ENCODE peak calls at places on chromosomes 3 and 15, in four cellular contexts. L is CD4-positive, alpha-beta memory T cell; Z is Panc1; Y is SJSA1. M is an unnamed sample. For H3K9me3, the result is how much of the 10 kb centered on the place peaks cover.

GRCh38 chr3:2968475-2968874 is 141.7 kb downstream of the IL5RA start:
- DNase-seq in L (no peak), Z (no peak), Y (no peak), M (no peak)

GRCh38 chr3:134104031-134104430 is 74.3 kb upstream of the SLCO2A1 start:
- DNase-seq in L (no peak), Z (no peak), Y (no peak), M (no peak)

GRCh38 chr3:182450942-182451607 is 342.2 kb upstream of the ATP11B start:
- DNase-seq in L (no peak), Z (no peak), Y (no peak), M (no peak)

GRCh38 chr3:44264146-44264545 is 22.5 kb downstream of the TOPAZ1 start:
- DNase-seq in L (no peak), Z (no peak), Y (no peak), M (no peak)

GRCh38 chr15:75178171-75178937 is 23.3 kb upstream of the C15orf39 start:
- DNase-seq in L (no peak), Z (no peak), Y (no peak), M (no peak)

GRCh38 chr15:61070111-61070901 is 158.8 kb downstream of the RORA start:
- DNase-seq in L (no peak), Z (no peak), Y (no peak), M (no peak)

GRCh38 chr3:148873928-148874326 is 8.8 kb downstream of the CPA3 start:
- DNase-seq in L (no peak), Z (no peak), Y (no peak), M (no peak)

GRCh38 chr3:94028093-94028837 is at the start of gene STX19:
- DNase-seq in L (no peak), Z (no peak), Y (no peak), M (no peak)

GRCh38 chr15:57218826-57219576 is 157.3 kb upstream of the CGNL1 start:
- DNase-seq in L (no peak), Z (no peak), Y (peak), M (no peak)

GRCh38 chr15:41917767-41918430 is 24.0 kb upstream of the SPTBN5 start:
- DNase-seq in L (no peak), Z (no peak), Y (peak), M (no peak)

GRCh38 chr3:189900578-189900977 is 220.1 kb downstream of the P3H2 start:
- DNase-seq in L (no peak), Z (no peak), Y (no peak), M (no peak)

GRCh38 chr3:20186600-20187004 is 596 bp upstream of the SGO1 start:
- DNase-seq in L (no peak), Z (no peak), Y (no peak), M (no peak)

GRCh38 chr15:52295421-52295991 is at the start of gene MYO5C:
- DNase-seq in L (no peak), Z (no peak), Y (no peak), M (no peak)

GRCh38 chr15:74423443-74424257 is 10.1 kb downstream of the SEMA7A start:
- DNase-seq in L (no peak), Z (no peak), Y (no peak), M (no peak)

GRCh38 chr15:40115670-40116093 is 7.0 kb upstream of the BMF start:
- DNase-seq in L (no peak), Z (no peak), Y (no peak), M (no peak)

GRCh38 chr15:68228971-68229385 is 550 bp downstream of the CLN6 start:
- DNase-seq in L (peak), Z (no peak), Y (no peak), M (no peak)

GRCh38 chr3:42802876-42803799 is 1.2 kb downstream of the HIGD1A start:
- DNase-seq in L (no peak), Z (no peak), Y (peak), M (no peak)

GRCh38 chr15:50162988-50163718 is 18.8 kb upstream of the SLC27A2 start:
- DNase-seq in L (no peak), Z (no peak), Y (peak), M (no peak)

GRCh38 chr3:70065666-70066253 is 66.2 kb downstream of the SAMMSON start:
- DNase-seq in L (no peak), Z (no peak), Y (no peak), M (no peak)

GRCh38 chr3:191350389-191351090 is 20.2 kb upstream of the UTS2B start:
- DNase-seq in L (no peak), Z (no peak), Y (peak), M (no peak)

GRCh38 chr3:147008886-147009285 is 397.5 kb downstream of the ZIC4 start:
- DNase-seq in L (no peak), Z (no peak), Y (no peak), M (no peak)

GRCh38 chr3:48700750-48701405 is 15.2 kb upstream of the NCKIPSD start:
- DNase-seq in L (no peak), Z (no peak), Y (no peak), M (no peak)

GRCh38 chr15:85475317-85475701 is 94.9 kb downstream of the AKAP13 start:
- DNase-seq in L (no peak), Z (no peak), Y (no peak), M (no peak)

GRCh38 chr15:66067687-66068086 is 185.9 kb downstream of the MEGF11 start:
- DNase-seq in L (no peak), Z (no peak), Y (no peak), M (no peak)

GRCh38 chr3:145370870-145371269 is 790.1 kb downstream of the PLOD2 start:
- DNase-seq in L (no peak), Z (no peak), Y (no peak), M (no peak)

GRCh38 chr3:117104792-117105191 is 395.2 kb downstream of the TUSC7 start:
- DNase-seq in L (no peak), Z (no peak), Y (no peak), M (no peak)

GRCh38 chr15:57149196-57149595 is 227.1 kb upstream of the CGNL1 start:
- DNase-seq in L (no peak), Z (no peak), Y (no peak), M (no peak)

GRCh38 chr3:105729662-105730061 is 139.2 kb downstream of the CBLB start:
- DNase-seq in L (no peak), Z (no peak), Y (no peak), M (no peak)

GRCh38 chr3:41301548-41301947 is 102.2 kb downstream of the CTNNB1 start:
- DNase-seq in L (no peak), Z (no peak), Y (no peak), M (no peak)

GRCh38 chr3:81300324-81300927 is 461.0 kb downstream of the GBE1 start:
- DNase-seq in L (no peak), Z (no peak), Y (no peak), M (no peak)

GRCh38 chr3:115766587-115767492 is 143.5 kb downstream of the GAP43 start:
- DNase-seq in L (no peak), Z (no peak), Y (peak), M (no peak)

GRCh38 chr3:79517766-79518413 is 249.9 kb downstream of the ROBO1 start:
- DNase-seq in L (no peak), Z (no peak), Y (no peak), M (no peak)

GRCh38 chr3:141913150-141913811 is 36.8 kb downstream of the ATP1B3 start:
- DNase-seq in L (peak), Z (no peak), Y (peak), M (peak)

GRCh38 chr3:123327480-123327879 is 121.4 kb downstream of the ADCY5 start:
- DNase-seq in L (no peak), Z (no peak), Y (no peak), M (no peak)

GRCh38 chr3:193190387-193190786 is 50.6 kb upstream of the PLAAT1 start:
- DNase-seq in L (no peak), Z (no peak), Y (no peak), M (no peak)

GRCh38 chr3:145817870-145818483 is 343.0 kb downstream of the PLOD2 start:
- DNase-seq in L (no peak), Z (no peak), Y (no peak), M (no peak)

DNA sequence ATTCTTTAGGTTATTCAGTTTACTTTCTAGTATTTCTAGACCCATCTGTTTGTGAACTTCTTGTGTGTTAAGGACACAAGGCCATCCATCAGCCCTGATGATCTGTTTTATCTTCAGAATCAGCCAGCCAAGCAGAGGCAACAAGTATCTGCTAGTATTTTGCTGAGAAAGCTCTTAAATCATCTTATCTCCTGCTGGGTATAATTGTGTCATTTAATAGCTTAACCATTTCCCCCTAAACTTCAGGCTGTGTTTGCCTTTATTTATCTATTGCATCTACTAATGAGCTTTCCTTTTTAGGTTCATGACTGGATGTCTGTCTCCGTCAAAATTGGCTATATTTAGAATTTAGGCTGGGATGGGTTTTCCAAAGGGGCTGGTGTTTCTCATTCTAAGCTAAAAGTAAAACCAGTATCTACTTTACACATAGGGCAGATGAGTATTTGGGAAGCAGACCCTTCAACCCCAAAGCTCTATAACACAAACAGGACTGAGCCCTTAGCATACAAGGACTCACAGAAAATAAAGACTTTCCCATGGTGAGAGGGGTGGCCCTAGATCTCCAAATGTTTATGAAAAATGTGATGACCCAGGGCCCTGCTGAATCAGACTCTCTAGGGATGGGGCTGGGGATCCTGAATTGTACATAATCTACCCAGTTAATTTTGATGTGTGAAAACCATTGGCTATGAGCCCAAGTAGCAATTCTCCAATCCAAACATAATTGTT is 65.3 kb upstream of the PSMD6 start:
- DNase-seq in L (no peak), Z (no peak), Y (no peak), M (no peak)
- H3K27ac ChIP-seq in L (no peak), Z (no peak), Y (no peak), M (no peak)

GRCh38 chr15:20355256-20355868 is 186.2 kb downstream of the GOLGA6L6 start:
- DNase-seq in L (no peak), Z (no peak), Y (no peak), M (peak)
- H3K9me3 ChIP-seq in L (under half), Z (under half), Y (under half), M (under half)

DNA sequence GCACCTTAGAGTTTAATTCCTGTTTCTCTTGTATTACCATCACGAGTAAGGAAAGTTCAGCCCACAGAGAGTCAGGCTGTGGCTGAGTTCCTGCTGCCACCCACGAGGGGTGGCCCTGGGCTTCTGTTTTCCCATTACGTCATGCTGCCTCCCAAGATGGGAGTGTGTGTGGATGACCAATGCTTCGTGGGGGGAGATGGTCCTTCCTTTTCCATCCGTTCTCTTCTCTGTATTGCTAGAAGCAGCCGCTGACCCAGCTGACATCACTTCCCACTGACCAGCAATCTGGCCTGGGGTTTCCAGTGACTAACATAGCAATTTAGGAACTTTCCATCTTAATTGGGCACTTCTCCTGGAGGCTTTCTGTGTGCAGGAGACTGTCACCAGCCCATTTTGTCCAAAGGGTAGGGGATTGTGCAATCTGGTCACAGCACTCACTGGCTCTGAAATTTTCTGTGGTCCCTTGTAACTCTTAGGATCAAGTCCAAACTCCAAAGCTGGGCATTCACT is 9.3 kb downstream of the IRAK2 start:
- DNase-seq in L (no peak), Z (no peak), Y (peak), M (no peak)
- H3K27ac ChIP-seq in L (no peak), Z (peak), Y (peak), M (no peak)

DNA sequence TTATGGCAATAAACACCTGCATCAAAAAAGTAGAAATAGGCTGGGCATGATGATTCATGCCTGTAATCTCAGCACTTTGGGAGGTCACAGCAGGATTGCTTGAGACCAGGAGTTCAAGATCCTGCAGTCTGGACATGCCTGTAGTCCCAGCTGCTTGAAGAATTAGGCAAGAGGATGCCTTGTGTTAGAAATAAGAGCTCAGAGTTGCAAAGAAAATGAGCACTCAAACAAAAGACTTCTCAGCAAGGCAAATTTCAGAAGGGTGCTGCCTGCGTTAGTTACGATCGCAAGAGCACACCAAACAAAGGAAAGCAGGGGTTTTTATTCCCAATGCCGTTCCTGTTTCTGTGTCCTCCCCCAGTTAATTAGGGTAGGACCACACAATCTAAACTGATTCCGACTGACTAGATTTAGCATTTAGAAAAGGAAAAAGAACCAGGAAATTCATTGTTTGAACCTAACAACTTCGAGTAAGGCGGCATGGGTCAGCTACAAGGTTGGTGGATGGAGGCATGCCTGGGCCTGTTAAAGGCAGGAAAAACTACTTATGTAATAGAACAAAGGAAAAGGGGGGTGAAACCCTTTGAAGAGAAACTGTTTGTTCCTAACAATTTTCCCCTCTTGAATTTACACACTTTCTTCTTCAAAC is 55.5 kb downstream of the DLG1 start:
- DNase-seq in L (no peak), Z (no peak), Y (no peak), M (no peak)
- H3K9me3 ChIP-seq in L (under half), Z (under half), Y (under half), M (under half)

GRCh38 chr3:61583890-61584289 is 22.5 kb downstream of the PTPRG start:
- DNase-seq in L (no peak), Z (no peak), Y (no peak), M (no peak)
- H3K27ac ChIP-seq in L (no peak), Z (no peak), Y (no peak), M (no peak)

GRCh38 chr3:66164155-66164554 is 56.6 kb upstream of the SLC25A26 start:
- DNase-seq in L (no peak), Z (no peak), Y (no peak), M (no peak)
- H3K9me3 ChIP-seq in L (under half), Z (under half), Y (under half), M (under half)

GRCh38 chr15:48644827-48645557 is 517 bp downstream of the FBN1 start:
- DNase-seq in L (no peak), Z (no peak), Y (peak), M (no peak)
- H3K27ac ChIP-seq in L (no peak), Z (no peak), Y (peak), M (no peak)

DNA sequence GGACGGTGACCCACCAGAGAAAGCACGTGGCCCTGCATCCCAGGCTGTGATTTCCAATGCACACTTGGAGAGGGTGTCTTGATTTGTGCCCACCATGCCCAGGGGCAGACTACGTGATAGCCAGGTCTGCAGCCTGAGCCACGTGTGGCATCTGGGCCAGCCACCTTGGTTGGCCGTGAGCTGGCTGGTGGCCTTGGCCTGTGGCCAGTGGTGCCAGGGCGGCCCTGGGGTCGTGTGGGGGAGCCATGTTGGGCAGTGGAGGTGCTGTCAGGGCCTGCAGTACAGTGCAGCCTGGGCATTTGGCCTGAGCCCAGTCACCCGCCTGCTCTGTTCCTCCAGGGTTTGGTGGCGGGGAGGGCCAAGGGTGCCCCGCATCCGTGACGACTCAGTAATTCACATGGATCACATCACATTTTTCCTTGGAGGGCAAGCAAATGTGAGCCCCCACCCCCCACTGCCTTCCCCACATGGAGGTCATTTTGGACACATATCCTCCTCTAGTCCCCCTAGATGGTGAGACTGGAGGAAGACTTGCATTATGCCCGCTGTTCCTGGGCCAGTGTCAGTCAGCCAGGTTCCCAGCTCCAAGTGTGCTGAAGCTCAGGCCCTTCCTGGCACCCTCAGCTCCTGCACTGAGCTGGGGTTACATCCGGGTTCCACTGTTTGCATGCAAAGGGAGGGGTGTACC is 201.4 kb downstream of the UBE3A start:
- DNase-seq in L (no peak), Z (no peak), Y (no peak), M (no peak)
- H3K9me3 ChIP-seq in L (under half), Z (under half), Y (under half), M (under half)

GRCh38 chr15:90000175-90000923 is 775 bp upstream of the ZNF710 start:
- DNase-seq in L (no peak), Z (no peak), Y (peak), M (no peak)

GRCh38 chr15:89998141-89998661 is 2.9 kb upstream of the ZNF710 start:
- DNase-seq in L (no peak), Z (no peak), Y (peak), M (no peak)

GRCh38 chr15:89999676-90000174 is 1.4 kb upstream of the ZNF710 start:
- DNase-seq in L (no peak), Z (no peak), Y (no peak), M (no peak)

GRCh38 chr15:89998923-89999675 is 2.0 kb upstream of the ZNF710 start:
- DNase-seq in L (no peak), Z (no peak), Y (no peak), M (no peak)

GRCh38 chr15:89997079-89997478 is 4.0 kb upstream of the ZNF710 start:
- DNase-seq in L (no peak), Z (no peak), Y (no peak), M (no peak)
- H3K27ac ChIP-seq in L (no peak), Z (no peak), Y (no peak), M (no peak)

GRCh38 chr15:98763179-98763578 is 114.8 kb downstream of the IGF1R start:
- DNase-seq in L (no peak), Z (no peak), Y (no peak), M (no peak)

GRCh38 chr15:98764296-98764695 is 116.0 kb downstream of the IGF1R start:
- DNase-seq in L (no peak), Z (no peak), Y (no peak), M (no peak)

GRCh38 chr15:98767692-98768091 is 119.4 kb downstream of the IGF1R start:
- DNase-seq in L (no peak), Z (no peak), Y (no peak), M (no peak)

GRCh38 chr15:98769867-98770266 is 121.5 kb downstream of the IGF1R start:
- DNase-seq in L (no peak), Z (no peak), Y (no peak), M (no peak)

DNA sequence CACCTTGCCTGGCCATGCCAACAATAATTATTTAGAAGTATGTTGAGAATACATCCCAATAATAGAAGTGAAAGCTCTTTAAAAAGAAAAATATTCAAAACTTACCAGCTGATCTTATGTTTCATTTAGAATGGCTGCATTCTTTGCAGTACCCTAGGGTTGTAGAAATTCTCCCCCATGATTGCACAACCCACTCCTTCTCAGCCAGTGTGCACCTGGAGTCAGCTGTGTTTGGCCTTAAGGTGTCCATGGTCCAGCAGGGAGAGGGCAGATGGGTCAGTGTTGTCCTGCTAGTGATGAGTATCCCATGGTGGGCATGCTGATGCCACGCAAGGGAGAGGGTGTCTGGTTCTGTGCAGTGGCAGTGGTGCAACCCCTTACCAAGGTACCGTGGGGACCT is 117.3 kb downstream of the IGF1R start:
- DNase-seq in L (no peak), Z (no peak), Y (no peak), M (no peak)
- H3K9me3 ChIP-seq in L (under half), Z (under half), Y (under half), M (under half)

M was measured in CD4-positive, alpha-beta T cell.